ENCODE peak calls at places on chromosomes 16 and 17, in five cellular contexts. B is PC-3, P is astrocyte of the spinal cord, R is astrocyte of the cerebellum, M is coronary artery. Z is an unnamed sample.

GRCh38 chr17:1058423-1059130 is 61.6 kb downstream of the TIMM22 start:
- DNase-seq in B (peak; percentile 79), P (peak; percentile 26), R (no peak), M (no peak), Z (no peak)

GRCh38 chr17:31699281-31699680 is 159.8 kb downstream of the COPRS start:
- DNase-seq in B (peak; percentile 8), P (no peak), R (no peak), M (no peak), Z (no peak)

GRCh38 chr16:81645303-81645702 is 133.8 kb upstream of the PLCG2 start:
- DNase-seq in B (peak; percentile 78), P (peak; percentile 97), R (peak; percentile 88), M (peak; percentile 80), Z (no peak)

GRCh38 chr17:2990396-2990795 is 73.0 kb downstream of the OR1D5 start:
- DNase-seq in B (no peak), P (no peak), R (no peak), M (no peak), Z (no peak)

GRCh38 chr16:69407702-69408323 is 16.6 kb upstream of the CYB5B start:
- DNase-seq in B (no peak), P (no peak), R (no peak), M (no peak), Z (no peak)

GRCh38 chr17:63263053-63263452 is 183.1 kb downstream of the CYB561 start:
- DNase-seq in B (no peak), P (no peak), R (no peak), M (no peak), Z (no peak)

GRCh38 chr17:49861150-49861884 is 13.4 kb upstream of the TAC4 start:
- DNase-seq in B (peak; percentile 70), P (peak; percentile 7), R (peak; percentile 13), M (no peak), Z (peak; percentile 86)

GRCh38 chr17:75078097-75079022 is 9.4 kb upstream of the SLC16A5 start:
- DNase-seq in B (peak; percentile 96), P (peak; percentile 76), R (peak; percentile 54), M (no peak), Z (peak; percentile 81)

GRCh38 chr17:65824901-65825300 is 263.5 kb upstream of the AXIN2 start:
- DNase-seq in B (no peak), P (no peak), R (no peak), M (no peak), Z (no peak)

GRCh38 chr17:39231587-39232551 is 6.1 kb upstream of the STAC2 start:
- DNase-seq in B (peak; percentile 15), P (no peak), R (no peak), M (no peak), Z (peak; percentile 83)

GRCh38 chr16:3554351-3554928 is 22.8 kb downstream of the NLRC3 start:
- DNase-seq in B (no peak), P (no peak), R (no peak), M (no peak), Z (no peak)

GRCh38 chr16:67842509-67843342 is 606 bp downstream of the THAP11 start:
- DNase-seq in B (peak; percentile 34), P (peak; percentile 58), R (no peak), M (no peak), Z (peak; percentile 74)

GRCh38 chr16:53945996-53946395 is 242.0 kb downstream of the FTO start:
- DNase-seq in B (peak; percentile 55), P (peak; percentile 68), R (peak; percentile 55), M (no peak), Z (peak; percentile 19)

GRCh38 chr16:85657267-85657650 is 31.5 kb downstream of the GINS2 start:
- DNase-seq in B (no peak), P (no peak), R (no peak), M (no peak), Z (no peak)

GRCh38 chr17:14211778-14212177 is 24.9 kb downstream of the CDRT15 start:
- DNase-seq in B (no peak), P (no peak), R (no peak), M (no peak), Z (peak; percentile 68)

GRCh38 chr17:10681866-10682446 is 15.4 kb downstream of the SCO1 start:
- DNase-seq in B (no peak), P (peak; percentile 34), R (no peak), M (no peak), Z (no peak)

GRCh38 chr17:56973520-56973919 is 4.4 kb upstream of the SCPEP1 start:
- DNase-seq in B (peak; percentile 89), P (no peak), R (no peak), M (no peak), Z (no peak)

GRCh38 chr17:77724876-77725615 is 233.5 kb upstream of the TNRC6C start:
- DNase-seq in B (no peak), P (no peak), R (no peak), M (peak; percentile 64), Z (no peak)

GRCh38 chr17:17524091-17524490 is 27.9 kb upstream of the RASD1 start:
- DNase-seq in B (no peak), P (no peak), R (no peak), M (no peak), Z (no peak)

GRCh38 chr17:9021158-9021984 is at the start of gene NTN1:
- DNase-seq in B (peak; percentile 17), P (no peak), R (no peak), M (no peak), Z (peak; percentile 93)

GRCh38 chr17:79923974-79924638 is 84.9 kb upstream of the CBX4 start:
- DNase-seq in B (peak; percentile 52), P (no peak), R (no peak), M (no peak), Z (peak; percentile 72)
- TF ChIP-seq CTCF in B (peak; percentile 81), P (peak; percentile 66), R (peak; percentile 51), M (peak; percentile 17), Z (peak; percentile 14)

DNA sequence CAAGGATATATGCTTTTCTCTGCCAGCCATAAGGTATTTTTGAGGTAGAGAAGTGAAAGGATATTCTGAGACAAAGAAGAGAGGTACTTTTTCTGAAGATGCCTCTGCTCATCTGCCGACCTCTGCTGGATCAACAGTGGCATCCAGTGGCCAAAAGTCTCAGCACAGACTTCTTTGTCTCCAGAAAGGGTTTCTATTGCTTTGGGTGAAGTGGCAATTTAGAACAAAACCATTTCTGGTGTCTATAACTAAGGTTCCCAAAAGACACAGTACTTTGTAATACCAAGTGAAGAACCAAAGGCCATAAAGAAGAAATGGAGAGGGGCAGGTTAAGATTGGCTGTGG is 155.2 kb upstream of the C17orf78 start:
- DNase-seq in B (peak; percentile 4), P (peak; percentile 40), R (peak; percentile 8), M (no peak), Z (peak; percentile 28)
- TF ChIP-seq CTCF in B (peak; percentile 44), P (peak; percentile 71), R (peak; percentile 61), M (no peak), Z (peak; percentile 26)

GRCh38 chr16:49632798-49633189 is 223.1 kb downstream of the ZNF423 start:
- DNase-seq in B (no peak), P (no peak), R (no peak), M (no peak), Z (no peak)
- TF ChIP-seq CTCF in B (no peak), P (no peak), R (no peak), M (no peak), Z (no peak)

GRCh38 chr17:16425202-16425601 is 9.8 kb downstream of the TRPV2 start:
- DNase-seq in B (no peak), P (no peak), R (no peak), M (no peak), Z (no peak)

GRCh38 chr17:16425698-16426659 is 10.6 kb downstream of the TRPV2 start:
- DNase-seq in B (no peak), P (no peak), R (no peak), M (no peak), Z (no peak)

GRCh38 chr17:16427020-16427419 is 11.6 kb downstream of the TRPV2 start:
- DNase-seq in B (no peak), P (no peak), R (no peak), M (no peak), Z (no peak)

GRCh38 chr17:16430650-16431049 is 15.3 kb downstream of the TRPV2 start:
- DNase-seq in B (no peak), P (no peak), R (no peak), M (no peak), Z (no peak)

DNA sequence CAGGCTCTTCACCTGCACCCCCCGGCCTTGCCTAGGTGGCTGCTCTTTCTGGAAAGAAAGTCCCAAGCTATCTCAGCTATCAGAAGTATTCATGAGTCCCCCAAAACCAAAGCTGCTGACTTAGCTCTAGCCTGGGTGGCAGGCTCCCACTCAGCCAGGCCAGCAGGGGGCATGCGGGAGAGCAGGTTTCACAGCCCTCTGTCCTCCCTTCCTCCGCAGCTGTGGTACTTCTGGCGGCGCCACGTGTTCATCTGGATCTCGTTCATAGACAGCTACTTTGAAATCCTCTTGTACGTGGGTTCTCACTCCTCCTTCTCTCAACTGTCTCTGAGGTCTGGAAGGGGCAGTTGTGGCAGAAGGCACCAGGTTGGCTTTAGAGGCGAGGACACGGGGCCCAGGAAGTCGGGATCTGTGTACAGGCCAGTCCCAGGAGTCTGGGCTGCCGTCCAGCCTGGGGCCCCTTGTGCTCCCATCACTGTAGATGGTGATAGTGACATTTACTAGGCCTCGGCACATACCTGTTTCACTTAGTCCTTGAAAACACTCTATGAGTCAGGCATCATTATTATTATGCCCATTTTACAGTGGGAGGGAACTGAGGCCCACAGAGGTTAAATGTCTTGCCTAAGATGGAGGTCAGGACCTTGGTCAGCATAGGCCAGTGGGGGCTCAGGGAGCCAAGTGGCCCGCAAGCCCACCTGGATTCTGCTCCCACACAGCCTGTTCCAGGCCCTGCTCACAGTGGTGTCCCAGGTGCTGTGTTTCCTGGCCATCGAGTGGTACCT is 12.9 kb downstream of the TRPV2 start:
- DNase-seq in B (peak; percentile 57), P (no peak), R (no peak), M (no peak), Z (no peak)
- TF ChIP-seq CTCF in B (peak; percentile 90), P (peak; percentile 75), R (peak; percentile 61), M (no peak), Z (peak; percentile 76)

DNA sequence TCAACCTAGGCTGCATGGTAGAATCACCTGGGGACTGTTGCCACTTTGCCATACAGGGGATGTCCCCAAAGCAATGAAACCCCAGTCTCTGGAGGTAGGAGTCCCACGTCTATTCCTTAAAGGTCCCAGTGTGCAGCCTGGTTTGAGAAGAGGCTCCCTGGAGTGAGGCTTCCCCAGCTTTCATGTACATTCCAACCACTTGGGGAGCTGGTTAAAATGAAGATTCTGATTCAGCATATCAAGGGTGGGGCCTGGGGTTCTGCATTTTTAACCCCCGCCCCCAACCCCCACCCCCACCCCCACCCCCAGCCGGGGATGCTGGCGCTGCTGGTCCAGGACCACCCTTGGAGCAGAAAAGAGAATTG is 241.2 kb downstream of the FOXL1 start:
- DNase-seq in B (peak; percentile 8), P (no peak), R (no peak), M (no peak), Z (no peak)
- TF ChIP-seq CTCF in B (peak; percentile 28), P (peak; percentile 41), R (peak; percentile 24), M (no peak), Z (no peak)